ENCODE peak calls at places on chromosome 5, in seven cellular contexts. J, E, Y, R, L, X and I are unnamed samples.

GRCh38 chr5:30324083-30324482 is 869.4 kb upstream of the CDH6 start:
- DNase-seq in R (no peak), E (no peak), X (no peak), L (no peak), J (no peak), Y (no peak), I (no peak)

GRCh38 chr5:114305402-114306207 is 56.3 kb upstream of the KCNN2 start:
- DNase-seq in J (peak; percentile 32), L (no peak), R (no peak), E (no peak), X (peak; percentile 72), Y (peak; percentile 2), I (no peak)

GRCh38 chr5:180315762-180316212 is 23.9 kb upstream of the MAPK9 start:
- DNase-seq in R (peak; percentile 79), Y (peak; percentile 42), L (peak; percentile 74), E (peak; percentile 73), J (peak; percentile 49), X (peak; percentile 61), I (peak; percentile 63)

GRCh38 chr5:148796931-148797330 is 29.5 kb upstream of the ADRB2 start:
- DNase-seq in E (no peak), Y (no peak), J (no peak), R (no peak), L (no peak), X (no peak), I (no peak)

GRCh38 chr5:394671-395155 is 48.3 kb upstream of the EXOC3 start:
- DNase-seq in R (no peak), L (no peak), E (no peak), Y (no peak), J (no peak), X (no peak), I (no peak)

GRCh38 chr5:137296213-137296702 is 202.9 kb downstream of the SPOCK1 start:
- DNase-seq in J (peak; percentile 66), L (no peak), X (no peak), R (no peak), Y (no peak), E (no peak), I (no peak)

GRCh38 chr5:93163010-93163663 is 417.9 kb downstream of the NR2F1-AS1 start:
- DNase-seq in X (peak; percentile 84), J (peak; percentile 93), L (no peak), R (no peak), E (no peak), Y (peak; percentile 95), I (no peak)

GRCh38 chr5:107272954-107273353 is 397.8 kb downstream of the EFNA5 start:
- DNase-seq in L (no peak), E (no peak), R (no peak), J (no peak), X (no peak), Y (no peak), I (no peak)

GRCh38 chr5:72325566-72326297 is 5.6 kb downstream of the PTCD2 start:
- DNase-seq in Y (peak; percentile 81), L (no peak), E (no peak), J (peak; percentile 90), R (no peak), X (peak; percentile 64), I (no peak)

GRCh38 chr5:159935946-159936345 is 19.7 kb downstream of the ADRA1B start:
- DNase-seq in E (no peak), R (no peak), X (no peak), Y (no peak), J (no peak), L (no peak), I (no peak)

GRCh38 chr5:81241001-81241400 is 7.9 kb downstream of the CKMT2 start:
- DNase-seq in Y (no peak), L (no peak), J (no peak), R (no peak), E (no peak), X (no peak), I (no peak)

GRCh38 chr5:147925020-147925419 is 18.7 kb upstream of the C5orf46 start:
- DNase-seq in R (no peak), L (no peak), J (no peak), E (no peak), X (no peak), Y (no peak), I (no peak)

GRCh38 chr5:51382759-51383493 is at the start of gene ISL1:
- DNase-seq in R (peak; percentile 35), E (peak; percentile 35), L (peak; percentile 94), X (peak; percentile 74), J (peak; percentile 77), Y (peak; percentile 61), I (no peak)

GRCh38 chr5:75279324-75279723 is 42.6 kb upstream of the ANKRD31 start:
- DNase-seq in Y (no peak), J (no peak), E (no peak), X (no peak), L (no peak), R (no peak), I (no peak)

GRCh38 chr5:152644316-152644715 is 239.2 kb upstream of the NMUR2 start:
- DNase-seq in R (no peak), E (no peak), X (no peak), L (no peak), Y (no peak), J (no peak), I (no peak)

GRCh38 chr5:169831331-169831730 is 149.0 kb downstream of the INSYN2B start:
- DNase-seq in J (no peak), Y (peak; percentile 23), L (no peak), X (peak; percentile 54), R (no peak), E (no peak), I (no peak)

GRCh38 chr5:133434336-133434735 is 178.0 kb downstream of the FSTL4 start:
- DNase-seq in E (no peak), X (no peak), Y (no peak), L (no peak), R (no peak), J (no peak), I (no peak)

GRCh38 chr5:32598270-32598937 is 13.0 kb downstream of the SUB1 start:
- DNase-seq in X (no peak), L (no peak), R (no peak), Y (no peak), J (no peak), E (no peak), I (no peak)

GRCh38 chr5:163855754-163856153 is 350.3 kb downstream of the MAT2B start:
- DNase-seq in E (no peak), J (no peak), R (no peak), X (no peak), Y (no peak), L (no peak), I (no peak)

GRCh38 chr5:134240421-134240962 is 14.6 kb upstream of the PPP2CA start:
- DNase-seq in X (peak; percentile 86), L (no peak), E (peak; percentile 35), J (peak; percentile 85), Y (peak; percentile 43), R (no peak), I (no peak)

GRCh38 chr5:135234242-135235000 is 164.6 kb downstream of the MACROH2A1 start:
- DNase-seq in R (no peak), J (no peak), X (no peak), E (no peak), L (peak; percentile 41), Y (no peak), I (no peak)

GRCh38 chr5:168908207-168908606 is 329.0 kb upstream of the PANK3 start:
- DNase-seq in X (no peak), L (no peak), Y (peak; percentile 80), R (no peak), E (no peak), J (peak; percentile 21), I (peak; percentile 22)

GRCh38 chr5:95701074-95701473 is 18.3 kb upstream of the SPATA9 start:
- DNase-seq in J (no peak), Y (no peak), E (no peak), R (no peak), L (no peak), X (no peak), I (no peak)
- TF ChIP-seq CTCF in J (no peak), Y (no peak), E (no peak), R (no peak), L (no peak), X (no peak), I (no peak)

DNA sequence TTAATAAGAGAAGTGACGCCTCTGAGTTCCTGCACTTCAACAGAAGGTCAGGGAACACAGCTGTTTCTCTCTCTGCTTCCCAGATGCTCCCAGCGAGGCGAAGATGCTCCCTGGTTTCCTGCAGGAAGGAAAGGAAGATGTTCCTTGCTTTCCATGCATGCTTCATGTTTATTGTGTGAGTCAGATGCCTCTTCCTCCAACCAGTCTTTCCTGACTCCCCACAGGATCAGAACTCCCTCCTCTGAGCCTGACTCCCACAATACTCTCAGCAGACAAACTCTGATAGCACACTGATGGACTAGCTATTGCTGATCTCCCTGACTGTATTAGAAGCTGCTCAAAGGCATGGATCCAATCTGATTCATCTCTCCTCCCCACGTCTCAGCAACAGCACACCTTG is 72.0 kb downstream of the MFAP3 start:
- DNase-seq in L (no peak), Y (peak; percentile 24), R (no peak), E (no peak), X (no peak), J (no peak), I (no peak)
- TF ChIP-seq CTCF in L (no peak), Y (no peak), R (no peak), E (no peak), X (no peak), J (no peak), I (no peak)

GRCh38 chr5:150302301-150303069 is at the start of gene ARSI:
- DNase-seq in Y (peak; percentile 43), E (no peak), X (peak; percentile 48), J (peak; percentile 50), R (no peak), L (no peak), I (peak; percentile 34)
- TF ChIP-seq CTCF in Y (peak; percentile 24), E (no peak), X (no peak), J (peak; percentile 11), R (no peak), L (no peak), I (no peak)

GRCh38 chr5:167565555-167565954 is 725.9 kb upstream of the WWC1 start:
- DNase-seq in L (no peak), R (no peak), E (no peak), X (peak; percentile 60), J (peak; percentile 39), Y (peak; percentile 41), I (no peak)
- TF ChIP-seq CTCF in L (no peak), R (no peak), E (peak; percentile 32), X (no peak), J (peak; percentile 45), Y (peak; percentile 57), I (peak; percentile 25)

DNA sequence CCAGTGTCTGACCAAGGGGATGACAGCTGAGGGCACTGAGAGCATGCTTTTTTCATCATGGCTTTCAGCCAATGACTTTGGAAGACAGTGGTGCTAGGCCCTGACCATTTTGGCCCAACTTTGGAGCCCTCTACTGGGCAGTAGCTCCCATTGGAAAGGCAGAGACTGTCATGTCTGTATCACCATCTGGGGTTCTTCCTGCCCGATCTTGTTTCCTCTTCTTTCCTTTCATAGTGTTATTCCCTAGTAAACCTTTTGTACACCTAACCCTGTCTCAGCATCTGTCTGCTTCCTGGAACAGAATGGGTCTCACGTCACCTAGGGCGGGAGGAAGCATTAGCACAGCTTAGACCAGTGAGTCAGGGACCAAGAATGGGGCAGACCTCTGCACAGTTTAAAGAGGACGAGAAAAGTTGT is 97.4 kb upstream of the MAST4 start:
- DNase-seq in X (peak; percentile 1), Y (peak; percentile 1), R (no peak), L (no peak), E (peak; percentile 19), J (no peak), I (no peak)
- TF ChIP-seq CTCF in X (peak; percentile 12), Y (peak; percentile 12), R (no peak), L (no peak), E (peak; percentile 45), J (no peak), I (peak; percentile 53)